ENCODE peak calls at places on chromosomes 16 and 17, in eight cellular contexts. One of them, this sample, is unnamed.

GRCh38 chr16:85220125-85220839 is 108.0 kb upstream of the CIBAR2 start:
- DNase-seq in NCI-H2171 treated with DMSO at 0.1 percent for 48 hours: peak; percentile 99
- DNase-seq in neuronal stem cell: no peak
- DNase-seq in nephron progenitor cell: peak; percentile 79
- DNase-seq in stimulated activated CD4-positive, alpha-beta T cell treated with anti-CD3 and anti-CD28 coated beads, Interleukin-2, amount 100 ng/mL, for 48 hours: no peak
- DNase-seq in H9: no peak
- DNase-seq in GOT3: no peak
- DNase-seq in left cardiac atrium: peak; percentile 72
- DNase-seq in this sample: no peak

GRCh38 chr17:19305761-19306159 is 56.8 kb downstream of the B9D1 start:
- DNase-seq in left cardiac atrium: no peak
- DNase-seq in H9: no peak
- DNase-seq in GOT3: no peak
- DNase-seq in stimulated activated CD4-positive, alpha-beta T cell treated with anti-CD3 and anti-CD28 coated beads, Interleukin-2, amount 100 ng/mL, for 48 hours: no peak
- DNase-seq in nephron progenitor cell: no peak
- DNase-seq in neuronal stem cell: no peak
- DNase-seq in NCI-H2171 treated with DMSO at 0.1 percent for 48 hours: no peak
- DNase-seq in this sample: no peak

GRCh38 chr16:58428621-58429557 is 36.6 kb downstream of the GINS3 start:
- DNase-seq in GOT3: no peak
- DNase-seq in nephron progenitor cell: no peak
- DNase-seq in NCI-H2171 treated with DMSO at 0.1 percent for 48 hours: no peak
- DNase-seq in H9: no peak
- DNase-seq in left cardiac atrium: no peak
- DNase-seq in neuronal stem cell: no peak
- DNase-seq in stimulated activated CD4-positive, alpha-beta T cell treated with anti-CD3 and anti-CD28 coated beads, Interleukin-2, amount 100 ng/mL, for 48 hours: no peak
- DNase-seq in this sample: no peak

GRCh38 chr16:29975134-29975538 is 1.5 kb downstream of the TAOK2 start:
- DNase-seq in nephron progenitor cell: no peak
- DNase-seq in neuronal stem cell: no peak
- DNase-seq in NCI-H2171 treated with DMSO at 0.1 percent for 48 hours: no peak
- DNase-seq in H9: no peak
- DNase-seq in left cardiac atrium: no peak
- DNase-seq in GOT3: no peak
- DNase-seq in stimulated activated CD4-positive, alpha-beta T cell treated with anti-CD3 and anti-CD28 coated beads, Interleukin-2, amount 100 ng/mL, for 48 hours: no peak
- DNase-seq in this sample: no peak

GRCh38 chr16:48024042-48024441 is 131.8 kb downstream of the ABCC12 start:
- DNase-seq in stimulated activated CD4-positive, alpha-beta T cell treated with anti-CD3 and anti-CD28 coated beads, Interleukin-2, amount 100 ng/mL, for 48 hours: no peak
- DNase-seq in nephron progenitor cell: no peak
- DNase-seq in H9: no peak
- DNase-seq in NCI-H2171 treated with DMSO at 0.1 percent for 48 hours: no peak
- DNase-seq in GOT3: no peak
- DNase-seq in left cardiac atrium: no peak
- DNase-seq in neuronal stem cell: no peak
- DNase-seq in this sample: no peak

GRCh38 chr16:58494981-58495860 is 4.7 kb upstream of the NDRG4 start:
- DNase-seq in left cardiac atrium: peak; percentile 88
- DNase-seq in neuronal stem cell: peak; percentile 97
- DNase-seq in H9: peak; percentile 91
- DNase-seq in NCI-H2171 treated with DMSO at 0.1 percent for 48 hours: peak; percentile 90
- DNase-seq in stimulated activated CD4-positive, alpha-beta T cell treated with anti-CD3 and anti-CD28 coated beads, Interleukin-2, amount 100 ng/mL, for 48 hours: peak; percentile 71
- DNase-seq in nephron progenitor cell: peak; percentile 81
- DNase-seq in GOT3: peak; percentile 55
- DNase-seq in this sample: peak; percentile 99

GRCh38 chr17:17975441-17975840 is 2.8 kb downstream of the DRC3 start:
- DNase-seq in left cardiac atrium: no peak
- DNase-seq in GOT3: no peak
- DNase-seq in H9: no peak
- DNase-seq in stimulated activated CD4-positive, alpha-beta T cell treated with anti-CD3 and anti-CD28 coated beads, Interleukin-2, amount 100 ng/mL, for 48 hours: no peak
- DNase-seq in nephron progenitor cell: no peak
- DNase-seq in neuronal stem cell: no peak
- DNase-seq in NCI-H2171 treated with DMSO at 0.1 percent for 48 hours: no peak
- DNase-seq in this sample: no peak

GRCh38 chr16:85181739-85182129 is 69.5 kb upstream of the CIBAR2 start:
- DNase-seq in GOT3: no peak
- DNase-seq in neuronal stem cell: no peak
- DNase-seq in stimulated activated CD4-positive, alpha-beta T cell treated with anti-CD3 and anti-CD28 coated beads, Interleukin-2, amount 100 ng/mL, for 48 hours: no peak
- DNase-seq in H9: no peak
- DNase-seq in NCI-H2171 treated with DMSO at 0.1 percent for 48 hours: no peak
- DNase-seq in nephron progenitor cell: no peak
- DNase-seq in left cardiac atrium: no peak
- DNase-seq in this sample: no peak

This sample was measured in ACHN.